ENCODE peak calls at places on chromosomes 5 and 9, in nine cellular contexts. C is upper lobe of left lung, N is astrocyte of the spinal cord, L is nephron progenitor cell, W is AG10803, Q is lower leg skin, P is progenitor cell of endocrine pancreas, I is cardiac fibroblast, Z is AG09309. X is an unnamed sample.

GRCh38 chr5:73312146-73312871 is 136.3 kb downstream of the FOXD1 start:
- DNase-seq in C (no peak), N (peak), L (no peak), W (peak), Q (no peak), P (no peak), I (peak), Z (peak), X (peak)

GRCh38 chr5:149301744-149302380 is 30.2 kb downstream of the AFAP1L1 start:
- DNase-seq in C (no peak), N (peak), L (no peak), W (peak), Q (no peak), P (no peak), I (peak), Z (peak), X (no peak)

GRCh38 chr9:88820055-88820454 is 171.2 kb upstream of the S1PR3 start:
- DNase-seq in C (no peak), N (no peak), L (no peak), W (no peak), Q (no peak), P (no peak), I (no peak), Z (no peak), X (no peak)

GRCh38 chr9:99722852-99723251 is 98.8 kb upstream of the NR4A3 start:
- DNase-seq in C (no peak), N (no peak), L (no peak), W (peak), Q (no peak), P (no peak), I (no peak), Z (no peak), X (no peak)

GRCh38 chr5:98455660-98456059 is 317.8 kb upstream of the RGMB start:
- DNase-seq in C (no peak), N (peak), L (no peak), W (peak), Q (no peak), P (no peak), I (peak), Z (no peak), X (no peak)

GRCh38 chr5:39080597-39081204 is 6.5 kb upstream of the RICTOR start:
- DNase-seq in C (peak), N (peak), L (peak), W (peak), Q (no peak), P (peak), I (peak), Z (peak), X (peak)

GRCh38 chr5:55440188-55440646 is 94.5 kb downstream of the PLPP1 start:
- DNase-seq in C (no peak), N (peak), L (no peak), W (peak), Q (no peak), P (no peak), I (peak), Z (no peak), X (no peak)

GRCh38 chr5:9105851-9106250 is 440.0 kb downstream of the SEMA5A start:
- DNase-seq in C (no peak), N (no peak), L (no peak), W (no peak), Q (no peak), P (no peak), I (peak), Z (no peak), X (no peak)

GRCh38 chr9:128257086-128257825 is 18.6 kb downstream of the GOLGA2 start:
- DNase-seq in C (no peak), N (no peak), L (no peak), W (no peak), Q (no peak), P (no peak), I (no peak), Z (no peak), X (no peak)

GRCh38 chr9:6014668-6015270 is 655 bp downstream of the RANBP6 start:
- DNase-seq in C (no peak), N (peak), L (no peak), W (peak), Q (no peak), P (no peak), I (peak), Z (no peak), X (peak)

GRCh38 chr9:116549786-116550660 is 137.1 kb upstream of the TRIM32 start:
- DNase-seq in C (no peak), N (peak), L (no peak), W (no peak), Q (no peak), P (no peak), I (peak), Z (no peak), X (no peak)

GRCh38 chr5:53512539-53512938 is 32.1 kb downstream of the FST start:
- DNase-seq in C (no peak), N (no peak), L (no peak), W (no peak), Q (no peak), P (no peak), I (no peak), Z (no peak), X (no peak)

GRCh38 chr5:115857621-115858349 is 16.1 kb downstream of the AP3S1 start:
- DNase-seq in C (no peak), N (peak), L (no peak), W (peak), Q (no peak), P (no peak), I (peak), Z (peak), X (no peak)

GRCh38 chr5:11878846-11879245 is 25.4 kb downstream of the CTNND2 start:
- DNase-seq in C (no peak), N (no peak), L (no peak), W (no peak), Q (no peak), P (no peak), I (no peak), Z (no peak), X (no peak)

GRCh38 chr9:136201609-136202448 is 3.1 kb downstream of the LHX3 start:
- DNase-seq in C (no peak), N (no peak), L (peak), W (no peak), Q (no peak), P (peak), I (no peak), Z (no peak), X (no peak)

GRCh38 chr5:72324186-72324825 is 4.1 kb downstream of the PTCD2 start:
- DNase-seq in C (no peak), N (no peak), L (no peak), W (no peak), Q (no peak), P (no peak), I (no peak), Z (no peak), X (no peak)

GRCh38 chr9:124420991-124421543 is 5.8 kb upstream of the PSMB7 start:
- DNase-seq in C (no peak), N (peak), L (no peak), W (no peak), Q (no peak), P (no peak), I (no peak), Z (no peak), X (no peak)

GRCh38 chr5:17147225-17148120 is 70.0 kb upstream of the BASP1 start:
- DNase-seq in C (no peak), N (no peak), L (no peak), W (no peak), Q (no peak), P (no peak), I (no peak), Z (no peak), X (no peak)

GRCh38 chr9:136093995-136094881 is 851 bp downstream of the NACC2 start:
- DNase-seq in C (peak), N (peak), L (peak), W (peak), Q (no peak), P (no peak), I (peak), Z (no peak), X (no peak)

GRCh38 chr5:4874097-4874496 is 266.0 kb upstream of the ADAMTS16 start:
- DNase-seq in C (no peak), N (no peak), L (no peak), W (no peak), Q (no peak), P (no peak), I (no peak), Z (no peak), X (no peak)

GRCh38 chr5:90571147-90571773 is 12.7 kb downstream of the ADGRV1 start:
- DNase-seq in C (no peak), N (no peak), L (no peak), W (no peak), Q (no peak), P (no peak), I (no peak), Z (no peak), X (no peak)

GRCh38 chr9:126468141-126468825 is 141.7 kb downstream of the MVB12B start:
- DNase-seq in C (no peak), N (no peak), L (no peak), W (no peak), Q (peak), P (no peak), I (no peak), Z (no peak), X (no peak)

GRCh38 chr9:100222674-100223073 is 123.6 kb downstream of the INVS start:
- DNase-seq in C (no peak), N (peak), L (no peak), W (peak), Q (no peak), P (no peak), I (peak), Z (peak), X (no peak)

GRCh38 chr9:125655074-125655633 is 51.9 kb downstream of the MAPKAP1 start:
- DNase-seq in C (no peak), N (no peak), L (no peak), W (no peak), Q (no peak), P (no peak), I (no peak), Z (no peak), X (no peak)

GRCh38 chr9:137545123-137545522 is 5.1 kb downstream of the PNPLA7 start:
- DNase-seq in C (no peak), N (peak), L (no peak), W (peak), Q (peak), P (no peak), I (peak), Z (no peak), X (no peak)

GRCh38 chr5:53501054-53501453 is 20.6 kb downstream of the FST start:
- DNase-seq in C (no peak), N (no peak), L (no peak), W (no peak), Q (no peak), P (no peak), I (no peak), Z (no peak), X (no peak)

GRCh38 chr5:61330341-61330878 is 1.6 kb upstream of the ZSWIM6 start:
- DNase-seq in C (no peak), N (peak), L (no peak), W (peak), Q (no peak), P (no peak), I (peak), Z (no peak), X (no peak)

GRCh38 chr5:60487885-60488425 is 212.0 kb downstream of the DEPDC1B start:
- DNase-seq in C (no peak), N (no peak), L (no peak), W (peak), Q (peak), P (no peak), I (no peak), Z (no peak), X (peak)

GRCh38 chr9:105046907-105047651 is 119.1 kb upstream of the ABCA1 start:
- DNase-seq in C (no peak), N (no peak), L (no peak), W (no peak), Q (no peak), P (no peak), I (no peak), Z (no peak), X (peak)

GRCh38 chr9:13113751-13114150 is 165.7 kb downstream of the MPDZ start:
- DNase-seq in C (no peak), N (peak), L (no peak), W (peak), Q (no peak), P (no peak), I (peak), Z (no peak), X (no peak)

GRCh38 chr5:33772276-33772990 is 119.4 kb downstream of the ADAMTS12 start:
- DNase-seq in C (no peak), N (peak), L (no peak), W (peak), Q (no peak), P (no peak), I (peak), Z (no peak), X (peak)

GRCh38 chr5:157066950-157067349 is 8.0 kb upstream of the HAVCR1 start:
- DNase-seq in C (no peak), N (no peak), L (no peak), W (no peak), Q (no peak), P (no peak), I (no peak), Z (no peak), X (no peak)

GRCh38 chr5:126445502-126446174 is 22.4 kb downstream of the GRAMD2B start:
- DNase-seq in C (no peak), N (no peak), L (no peak), W (no peak), Q (no peak), P (no peak), I (peak), Z (no peak), X (no peak)

GRCh38 chr9:134627417-134628353 is 13.9 kb upstream of the COL5A1 start:
- DNase-seq in C (peak), N (no peak), L (no peak), W (no peak), Q (no peak), P (no peak), I (no peak), Z (no peak), X (no peak)

DNA sequence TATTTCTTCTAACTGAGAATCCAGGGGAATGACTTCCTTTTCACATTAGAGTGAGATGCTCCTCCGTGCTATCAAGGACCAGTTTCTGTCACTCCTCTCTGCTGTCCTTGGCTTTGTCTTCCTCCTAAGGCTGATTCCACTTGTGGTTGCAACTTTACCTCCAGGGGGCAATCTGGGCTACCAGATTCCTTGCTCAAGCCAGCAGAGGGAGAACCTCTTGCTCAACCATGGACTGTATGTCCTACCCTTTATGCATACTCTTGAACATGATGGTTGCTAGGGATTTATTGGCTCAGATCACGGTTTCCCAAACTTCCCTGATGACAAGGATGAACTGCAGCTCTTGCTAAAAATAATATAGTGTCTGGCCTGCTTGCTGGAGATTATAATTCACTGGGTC is 24.0 kb downstream of the NNT start:
- DNase-seq in C (no peak), N (peak), L (peak), W (peak), Q (no peak), P (no peak), I (peak), Z (no peak), X (no peak)
- TF ChIP-seq CTCF in C (no peak), N (peak), L (peak), W (peak), Q (no peak), P (peak), I (peak), Z (peak), X (peak)

GRCh38 chr5:10629661-10630060 is 65.8 kb downstream of the ANKRD33B start:
- DNase-seq in C (no peak), N (no peak), L (no peak), W (no peak), Q (no peak), P (no peak), I (no peak), Z (no peak), X (no peak)
- TF ChIP-seq CTCF in C (no peak), N (no peak), L (no peak), W (no peak), Q (no peak), P (no peak), I (no peak), Z (no peak), X (no peak)

GRCh38 chr5:56732147-56732546 is 83.2 kb upstream of the MAP3K1 start:
- DNase-seq in C (no peak), N (no peak), L (no peak), W (no peak), Q (no peak), P (no peak), I (no peak), Z (no peak), X (no peak)
- TF ChIP-seq CTCF in C (no peak), N (no peak), L (no peak), W (no peak), Q (no peak), P (no peak), I (no peak), Z (no peak), X (no peak)

GRCh38 chr5:167255931-167256330 is 1035.5 kb upstream of the WWC1 start:
- DNase-seq in C (no peak), N (no peak), L (no peak), W (no peak), Q (no peak), P (no peak), I (no peak), Z (no peak), X (no peak)

GRCh38 chr5:167263185-167263584 is 1028.3 kb upstream of the WWC1 start:
- DNase-seq in C (no peak), N (no peak), L (no peak), W (no peak), Q (no peak), P (no peak), I (no peak), Z (no peak), X (peak)

GRCh38 chr5:167261309-167262100 is 1029.9 kb upstream of the WWC1 start:
- DNase-seq in C (no peak), N (no peak), L (no peak), W (no peak), Q (no peak), P (no peak), I (no peak), Z (no peak), X (no peak)
- TF ChIP-seq CTCF in C (no peak), N (peak), L (peak), W (peak), Q (no peak), P (peak), I (no peak), Z (peak), X (peak)

GRCh38 chr5:162637501-162637900 is 569.9 kb downstream of the GABRG2 start:
- DNase-seq in C (no peak), N (no peak), L (no peak), W (no peak), Q (no peak), P (no peak), I (no peak), Z (no peak), X (no peak)

GRCh38 chr5:162638849-162639248 is 571.3 kb downstream of the GABRG2 start:
- DNase-seq in C (no peak), N (no peak), L (no peak), W (no peak), Q (no peak), P (no peak), I (no peak), Z (no peak), X (no peak)

DNA sequence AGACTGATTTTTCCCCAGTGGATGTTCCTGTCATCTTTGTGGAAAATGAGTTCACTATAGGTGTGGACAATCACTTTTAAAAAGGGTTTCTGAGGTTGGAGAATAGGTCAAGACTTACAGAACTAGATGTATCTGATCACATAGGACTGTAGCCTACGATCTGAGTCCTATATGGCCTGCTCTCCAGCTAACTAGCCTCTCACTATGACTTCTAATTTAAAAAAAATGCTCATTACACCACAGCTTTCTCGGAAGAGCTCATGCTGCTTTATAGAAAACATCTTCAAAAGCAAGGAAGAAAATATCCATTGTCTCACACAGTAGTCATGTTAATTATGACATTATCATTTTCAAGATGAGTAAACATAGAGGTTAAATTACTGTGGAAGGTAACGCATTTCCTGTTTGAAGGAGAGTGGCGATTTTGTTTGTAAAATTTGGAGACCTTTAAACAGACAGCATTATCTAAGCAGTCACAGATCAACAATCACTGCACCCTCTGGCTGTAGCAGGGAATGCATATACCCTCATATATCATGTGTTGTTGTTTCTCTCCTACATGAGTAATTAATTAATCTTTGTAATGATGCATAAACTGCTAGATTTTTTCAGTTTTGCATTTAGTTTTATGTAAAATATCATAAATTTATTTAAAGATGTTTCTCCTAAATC is 573.7 kb downstream of the GABRG2 start:
- DNase-seq in C (no peak), N (no peak), L (no peak), W (no peak), Q (no peak), P (no peak), I (no peak), Z (no peak), X (no peak)
- TF ChIP-seq CTCF in C (no peak), N (no peak), L (no peak), W (no peak), Q (no peak), P (no peak), I (no peak), Z (no peak), X (no peak)

GRCh38 chr5:7902201-7902600 is 33.3 kb downstream of the MTRR start:
- DNase-seq in C (no peak), N (no peak), L (no peak), W (peak), Q (no peak), P (no peak), I (peak), Z (no peak), X (no peak)

GRCh38 chr5:7894439-7894838 is 25.5 kb downstream of the MTRR start:
- DNase-seq in C (no peak), N (no peak), L (no peak), W (no peak), Q (no peak), P (no peak), I (no peak), Z (no peak), X (no peak)

GRCh38 chr5:7894860-7895259 is 25.9 kb downstream of the MTRR start:
- DNase-seq in C (no peak), N (no peak), L (no peak), W (no peak), Q (no peak), P (no peak), I (no peak), Z (no peak), X (no peak)

DNA sequence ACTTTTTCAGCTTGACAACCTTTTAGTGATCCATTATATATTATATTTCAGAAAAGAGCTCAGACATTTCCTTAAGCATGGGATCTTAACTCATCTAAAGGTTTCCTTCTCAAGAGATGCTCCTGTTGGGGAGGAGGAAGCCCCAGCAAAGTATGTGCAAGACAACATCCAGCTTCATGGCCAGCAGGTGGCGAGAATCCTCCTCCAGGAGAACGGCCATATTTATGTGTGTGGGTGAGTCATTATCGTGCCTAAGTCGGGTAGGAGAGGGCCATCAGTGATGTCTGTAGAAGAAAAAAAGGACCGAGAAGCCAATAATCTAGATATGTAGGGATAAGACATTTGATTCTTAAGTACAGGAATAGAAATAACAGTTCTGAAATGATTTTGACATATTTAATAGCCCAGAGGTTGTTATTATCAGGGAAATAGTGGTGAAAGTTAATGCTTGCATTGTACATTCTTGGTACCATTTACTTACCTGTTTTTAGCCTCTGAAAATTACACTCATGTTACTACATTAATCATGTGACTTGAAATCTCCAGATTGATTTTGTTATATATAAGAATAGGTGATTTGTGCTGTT is 28.2 kb downstream of the MTRR start:
- DNase-seq in C (no peak), N (peak), L (peak), W (peak), Q (no peak), P (no peak), I (peak), Z (no peak), X (no peak)
- TF ChIP-seq CTCF in C (no peak), N (peak), L (peak), W (peak), Q (no peak), P (peak), I (peak), Z (peak), X (peak)